ENCODE peak calls at places on chromosomes 11 and 22, in nine cellular contexts. K, I, T, G, J, R, A, S and V are unnamed samples.

GRCh38 chr22:48954781-48955311 is 872.8 kb downstream of the BRD1 start:
- DNase-seq in K (peak), I (no peak), T (no peak), G (no peak), J (no peak), R (no peak), A (peak), S (no peak), V (no peak)

GRCh38 chr22:35103756-35104155 is 37.8 kb downstream of the ISX start:
- DNase-seq in K (peak), I (no peak), T (no peak), G (no peak), J (no peak), R (no peak), A (no peak), S (no peak), V (no peak)

GRCh38 chr11:133343951-133344350 is 188.3 kb downstream of the OPCML start:
- DNase-seq in K (no peak), I (no peak), T (no peak), G (no peak), J (no peak), R (no peak), A (no peak), S (peak), V (peak)

GRCh38 chr11:29019960-29020683 is 911.9 kb downstream of the METTL15 start:
- DNase-seq in K (no peak), I (no peak), T (peak), G (no peak), J (no peak), R (peak), A (no peak), S (peak), V (peak)

GRCh38 chr11:68940651-68941323 is 37.1 kb downstream of the IGHMBP2 start:
- DNase-seq in K (no peak), I (no peak), T (no peak), G (no peak), J (no peak), R (no peak), A (no peak), S (no peak), V (no peak)

GRCh38 chr22:23233084-23233501 is 52.8 kb downstream of the BCR start:
- DNase-seq in K (no peak), I (no peak), T (no peak), G (no peak), J (no peak), R (peak), A (no peak), S (no peak), V (peak)

GRCh38 chr22:19559956-19560355 is 35.7 kb upstream of the CLDN5 start:
- DNase-seq in K (no peak), I (no peak), T (no peak), G (no peak), J (no peak), R (no peak), A (no peak), S (no peak), V (no peak)

GRCh38 chr11:22566293-22566692 is 59.3 kb downstream of the FANCF start:
- DNase-seq in K (no peak), I (no peak), T (no peak), G (no peak), J (no peak), R (no peak), A (no peak), S (no peak), V (no peak)

GRCh38 chr11:12701815-12702214 is 27.6 kb downstream of the TEAD1 start:
- DNase-seq in K (no peak), I (no peak), T (no peak), G (no peak), J (no peak), R (no peak), A (no peak), S (no peak), V (no peak)

GRCh38 chr22:30191049-30191701 is 55.4 kb downstream of the LIF start:
- DNase-seq in K (no peak), I (no peak), T (no peak), G (no peak), J (no peak), R (no peak), A (no peak), S (peak), V (peak)

GRCh38 chr11:76215946-76216345 is 9.6 kb upstream of the WNT11 start:
- DNase-seq in K (no peak), I (no peak), T (no peak), G (no peak), J (no peak), R (no peak), A (no peak), S (peak), V (peak)

GRCh38 chr11:65454696-65455456 is 32.3 kb downstream of the NEAT1 start:
- DNase-seq in K (peak), I (peak), T (peak), G (no peak), J (peak), R (peak), A (peak), S (peak), V (no peak)

GRCh38 chr11:86955111-86955673 is at the start of gene FZD4:
- DNase-seq in K (peak), I (no peak), T (peak), G (peak), J (peak), R (peak), A (peak), S (peak), V (peak)

GRCh38 chr11:33893711-33894401 is 2.0 kb upstream of the LMO2 start:
- DNase-seq in K (no peak), I (peak), T (no peak), G (no peak), J (peak), R (peak), A (no peak), S (peak), V (peak)

GRCh38 chr11:45102810-45103621 is 43.4 kb upstream of the PRDM11 start:
- DNase-seq in K (peak), I (peak), T (peak), G (no peak), J (peak), R (peak), A (peak), S (peak), V (peak)

GRCh38 chr11:75200051-75200450 is 40.5 kb upstream of the TPBGL start:
- DNase-seq in K (no peak), I (no peak), T (no peak), G (no peak), J (no peak), R (no peak), A (no peak), S (no peak), V (no peak)